ENCODE peak calls at places on chromosome 11, in ten cellular contexts. X is OCI-LY7; I is fibroblast of lung; Q is mesendoderm; E is SK-N-SH; V is stomach; L is astrocyte; C is CD4-positive, CD25-positive, alpha-beta regulatory T cell; H is trophoblast cell; P is transverse colon. T is an unnamed sample.
A peak's percentile ranks its signal among the peaks of the same experiment; 100 is the strongest.

GRCh38 chr11:31913985-31914384 is 102.9 kb upstream of the PAX6 start:
- DNase-seq in X (no peak), I (peak; percentile 5), Q (no peak), E (no peak), V (no peak), L (no peak), C (no peak), H (no peak), P (no peak), T (no peak)

GRCh38 chr11:111819161-111820058 is 52.0 kb downstream of the ALG9 start:
- DNase-seq in X (no peak), I (peak; percentile 59), Q (no peak), E (peak; percentile 26), V (peak; percentile 65), L (peak; percentile 50), C (no peak), H (no peak), P (peak; percentile 34), T (no peak)

GRCh38 chr11:65448418-65449196 is 26.0 kb downstream of the NEAT1 start:
- DNase-seq in X (no peak), I (peak; percentile 69), Q (peak; percentile 82), E (no peak), V (peak; percentile 26), L (no peak), C (no peak), H (peak; percentile 68), P (peak; percentile 42), T (peak; percentile 72)

GRCh38 chr11:95119361-95120060 is 29.9 kb downstream of the ENDOD1 start:
- DNase-seq in X (no peak), I (no peak), Q (no peak), E (no peak), V (no peak), L (no peak), C (no peak), H (no peak), P (no peak), T (no peak)

GRCh38 chr11:102810943-102811528 is 13.1 kb upstream of the MMP1 start:
- DNase-seq in X (no peak), I (peak; percentile 35), Q (peak; percentile 71), E (peak; percentile 10), V (no peak), L (no peak), C (no peak), H (no peak), P (no peak), T (no peak)

GRCh38 chr11:133902506-133902905 is 54.3 kb downstream of the IGSF9B start:
- DNase-seq in X (no peak), I (no peak), Q (no peak), E (no peak), V (peak; percentile 9), L (no peak), C (no peak), H (no peak), P (no peak), T (peak; percentile 42)

GRCh38 chr11:22510741-22511140 is 114.9 kb downstream of the FANCF start:
- DNase-seq in X (no peak), I (peak; percentile 86), Q (no peak), E (no peak), V (no peak), L (peak; percentile 84), C (no peak), H (no peak), P (no peak), T (no peak)

GRCh38 chr11:27234961-27235360 is 128.1 kb downstream of the CCDC34 start:
- DNase-seq in X (no peak), I (peak; percentile 62), Q (no peak), E (no peak), V (no peak), L (peak; percentile 53), C (no peak), H (no peak), P (peak; percentile 29), T (no peak)

GRCh38 chr11:3083321-3083720 is 26.1 kb upstream of the CARS1 start:
- DNase-seq in X (no peak), I (no peak), Q (no peak), E (no peak), V (no peak), L (no peak), C (no peak), H (no peak), P (no peak), T (no peak)

GRCh38 chr11:65058012-65058411 is 341 bp downstream of the NAALADL1 start:
- DNase-seq in X (no peak), I (no peak), Q (no peak), E (no peak), V (no peak), L (no peak), C (no peak), H (no peak), P (no peak), T (no peak)

GRCh38 chr11:72222907-72223614 is 1.5 kb upstream of the INPPL1 start:
- DNase-seq in X (peak; percentile 99), I (peak; percentile 93), Q (peak; percentile 97), E (peak; percentile 92), V (peak; percentile 96), L (peak; percentile 80), C (peak; percentile 92), H (peak; percentile 89), P (peak; percentile 97), T (peak; percentile 97)

GRCh38 chr11:69913591-69914285 is 94.5 kb upstream of the FGF3 start:
- DNase-seq in X (no peak), I (no peak), Q (no peak), E (no peak), V (no peak), L (no peak), C (no peak), H (no peak), P (no peak), T (peak; percentile 61)

GRCh38 chr11:105910095-105910715 is 111.8 kb downstream of the MSANTD4 start:
- DNase-seq in X (no peak), I (peak; percentile 75), Q (no peak), E (no peak), V (no peak), L (peak; percentile 66), C (no peak), H (no peak), P (no peak), T (no peak)

GRCh38 chr11:134068829-134069425 is at the start of gene JAM3:
- DNase-seq in X (peak; percentile 44), I (peak; percentile 92), Q (peak; percentile 97), E (peak; percentile 100), V (peak; percentile 87), L (peak; percentile 85), C (peak; percentile 93), H (peak; percentile 84), P (peak; percentile 87), T (peak; percentile 81)

GRCh38 chr11:103202048-103202651 is 92.9 kb downstream of the DYNC2H1 start:
- DNase-seq in X (peak; percentile 23), I (peak; percentile 38), Q (peak; percentile 33), E (peak; percentile 28), V (no peak), L (peak; percentile 16), C (no peak), H (no peak), P (no peak), T (no peak)

GRCh38 chr11:107780136-107780535 is 68.3 kb upstream of the SLN start:
- DNase-seq in X (no peak), I (no peak), Q (no peak), E (no peak), V (no peak), L (no peak), C (no peak), H (peak; percentile 84), P (no peak), T (no peak)

GRCh38 chr11:13174090-13174489 is 103.5 kb upstream of the BMAL1 start:
- DNase-seq in X (no peak), I (peak; percentile 20), Q (no peak), E (no peak), V (no peak), L (peak; percentile 8), C (no peak), H (peak; percentile 63), P (no peak), T (no peak)

GRCh38 chr11:14374922-14375630 is 16.1 kb upstream of the RRAS2 start:
- DNase-seq in X (no peak), I (no peak), Q (peak; percentile 71), E (no peak), V (no peak), L (no peak), C (no peak), H (no peak), P (no peak), T (no peak)

GRCh38 chr11:85755285-85755684 is 55.7 kb downstream of the SYTL2 start:
- DNase-seq in X (no peak), I (no peak), Q (no peak), E (no peak), V (no peak), L (no peak), C (no peak), H (no peak), P (no peak), T (no peak)
- H3K27ac ChIP-seq in X (no peak overlapping the region), I (no peak overlapping the region), Q (no peak overlapping the region), E (no peak overlapping the region), V (no peak overlapping the region), L (no peak overlapping the region), C (no peak overlapping the region), H (no peak overlapping the region), P (peak overlapping the region; percentile 69), T (no peak overlapping the region)

DNA sequence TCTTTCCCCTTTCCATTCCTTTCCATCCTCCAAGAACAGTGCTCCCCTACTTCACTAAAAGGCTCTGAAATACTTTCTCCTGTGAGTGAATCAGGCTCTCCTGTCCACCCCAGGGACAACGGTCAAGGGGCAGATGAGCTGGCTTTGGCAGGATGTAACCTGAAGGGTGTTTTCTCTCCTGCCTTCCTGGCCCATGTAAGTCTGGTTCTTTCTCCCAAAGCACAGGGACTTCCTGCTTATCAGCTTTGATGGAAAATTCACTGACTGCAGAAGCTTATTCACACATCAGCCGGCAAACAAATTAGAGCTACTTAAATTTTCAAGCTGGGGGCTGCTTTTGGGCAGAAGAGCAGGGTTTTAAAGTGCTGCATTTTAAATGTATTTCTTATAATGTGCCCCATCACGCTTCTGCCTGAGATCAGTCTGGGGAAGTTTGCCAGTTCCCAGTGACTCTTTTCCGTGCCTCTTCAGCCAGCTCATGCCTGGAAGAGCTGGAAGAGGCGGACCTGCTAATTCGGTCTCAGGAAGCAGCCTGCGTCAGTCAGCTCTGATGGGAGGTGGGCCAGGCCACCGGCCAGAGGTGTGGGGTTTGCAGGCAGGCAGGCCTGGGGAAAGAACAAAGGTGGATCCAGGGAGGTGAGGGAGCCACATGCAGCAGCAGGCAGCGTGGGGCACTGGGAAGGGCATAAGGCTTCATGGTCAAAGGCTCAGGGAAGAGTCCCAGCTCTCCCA is 140.3 kb upstream of the TBCEL start:
- DNase-seq in X (no peak), I (peak; percentile 79), Q (peak; percentile 80), E (peak; percentile 53), V (no peak), L (peak; percentile 67), C (no peak), H (no peak), P (no peak), T (peak; percentile 69)
- H3K27ac ChIP-seq in X (no peak overlapping the region), I (no peak overlapping the region), Q (no peak overlapping the region), E (no peak overlapping the region), V (no peak overlapping the region), L (no peak overlapping the region), C (no peak overlapping the region), H (no peak overlapping the region), P (no peak overlapping the region), T (no peak overlapping the region)

GRCh38 chr11:78535920-78536319 is 38.7 kb downstream of the NARS2 start:
- DNase-seq in X (no peak), I (peak; percentile 29), Q (no peak), E (no peak), V (no peak), L (peak; percentile 16), C (no peak), H (no peak), P (no peak), T (no peak)
- H3K27ac ChIP-seq in X (no peak overlapping the region), I (no peak overlapping the region), Q (no peak overlapping the region), E (no peak overlapping the region), V (no peak overlapping the region), L (no peak overlapping the region), C (no peak overlapping the region), H (no peak overlapping the region), P (no peak overlapping the region), T (no peak overlapping the region)

GRCh38 chr11:119207607-119208006 is 1.5 kb downstream of the CBL start:
- DNase-seq in X (no peak), I (no peak), Q (no peak), E (no peak), V (no peak), L (no peak), C (no peak), H (no peak), P (no peak), T (no peak)
- H3K27ac ChIP-seq in X (peak overlapping the region; percentile 78), I (no peak overlapping the region), Q (no peak overlapping the region), E (no peak overlapping the region), V (no peak overlapping the region), L (no peak overlapping the region), C (peak overlapping the region; percentile 80), H (no peak overlapping the region), P (peak overlapping the region; percentile 96), T (no peak overlapping the region)